ENCODE peak calls at places on chromosomes 13 and 19, in five cellular contexts. D, W, C, Y and O are unnamed samples.

GRCh38 chr19:7006305-7006704 is 14.9 kb downstream of the MBD3L2B start:
- DNase-seq in D (no peak), W (no peak), C (no peak), Y (no peak), O (no peak)

GRCh38 chr19:1410136-1410786 is 2.9 kb downstream of the DAZAP1 start:
- DNase-seq in W (peak), C (no peak), D (peak), Y (no peak), O (peak)

GRCh38 chr19:3121396-3121795 is 14.4 kb upstream of the GNA15 start:
- DNase-seq in C (no peak), W (no peak), D (no peak), Y (no peak), O (peak)

GRCh38 chr13:44575741-44576395 is at the start of gene TSC22D1:
- DNase-seq in Y (peak), W (peak), C (peak), D (peak), O (peak)

GRCh38 chr19:39481676-39482075 is 1.0 kb downstream of the TIMM50 start:
- DNase-seq in Y (no peak), W (no peak), D (no peak), C (no peak), O (no peak)

GRCh38 chr19:1855040-1855827 is 7.0 kb upstream of the REXO1 start:
- DNase-seq in C (peak), D (peak), W (peak), Y (peak), O (peak)

GRCh38 chr19:43789029-43789428 is 8.3 kb upstream of the KCNN4 start:
- DNase-seq in Y (no peak), W (peak), D (peak), C (no peak), O (no peak)

GRCh38 chr13:111396457-111396856 is 76.0 kb downstream of the TEX29 start:
- DNase-seq in Y (no peak), W (no peak), C (no peak), D (no peak), O (no peak)

GRCh38 chr13:74560325-74560724 is 426.1 kb upstream of the KLF12 start:
- DNase-seq in W (no peak), C (no peak), Y (no peak), D (no peak), O (no peak)

GRCh38 chr13:81540777-81541176 is 1199.9 kb upstream of the SPRY2 start:
- DNase-seq in W (peak), Y (no peak), C (no peak), D (peak), O (no peak)

GRCh38 chr19:41426952-41427646 is at the start of gene B3GNT8:
- DNase-seq in Y (peak), D (peak), C (peak), W (peak), O (peak)

GRCh38 chr19:8695501-8695900 is 3.1 kb downstream of the ACTL9 start:
- DNase-seq in D (no peak), C (no peak), W (no peak), Y (no peak), O (no peak)

GRCh38 chr19:34505321-34506025 is 23.9 kb downstream of the WTIP start:
- DNase-seq in D (no peak), C (no peak), W (no peak), Y (no peak), O (peak)

GRCh38 chr13:113013303-113013702 is 44.3 kb downstream of the MCF2L start:
- DNase-seq in W (no peak), C (no peak), Y (no peak), D (no peak), O (no peak)

GRCh38 chr13:58889474-58889873 is 1257.9 kb downstream of the PCDH17 start:
- DNase-seq in C (no peak), W (no peak), Y (no peak), D (no peak), O (no peak)

GRCh38 chr19:42074513-42075363 is 1.2 kb upstream of the ZNF574 start:
- DNase-seq in W (no peak), C (peak), Y (no peak), D (no peak), O (no peak)

GRCh38 chr13:111202149-111202548 is 87.0 kb downstream of the ARHGEF7 start:
- DNase-seq in C (no peak), Y (no peak), W (no peak), D (no peak), O (no peak)

GRCh38 chr13:55190996-55191395 is 1949.7 kb upstream of the PRR20A start:
- DNase-seq in Y (no peak), C (no peak), W (no peak), D (no peak), O (no peak)

GRCh38 chr19:23917856-23918255 is 3.2 kb downstream of the ZNF726 start:
- DNase-seq in C (no peak), W (no peak), D (peak), Y (no peak), O (no peak)

GRCh38 chr19:28956421-28956820 is 256.5 kb downstream of the UQCRFS1 start:
- DNase-seq in Y (no peak), D (no peak), W (no peak), C (no peak), O (no peak)

GRCh38 chr13:113813749-113814434 is 50.0 kb downstream of the GAS6 start:
- DNase-seq in D (peak), W (no peak), Y (no peak), C (no peak), O (peak)

GRCh38 chr13:19606152-19606551 is 27.3 kb upstream of the MPHOSPH8 start:
- DNase-seq in Y (peak), D (no peak), C (no peak), W (peak), O (no peak)

GRCh38 chr19:6769006-6769637 is 1.9 kb upstream of the SH2D3A start:
- DNase-seq in W (peak), C (no peak), Y (no peak), D (peak), O (no peak)

GRCh38 chr19:29098863-29099481 is 114.0 kb downstream of the UQCRFS1 start:
- DNase-seq in Y (peak), C (peak), W (peak), D (peak), O (peak)

GRCh38 chr19:12833747-12834417 is 497 bp downstream of the RTBDN start:
- DNase-seq in D (no peak), Y (no peak), C (peak), W (no peak), O (no peak)

GRCh38 chr13:111034811-111035210 is 80.3 kb upstream of the ARHGEF7 start:
- DNase-seq in Y (peak), W (peak), D (peak), C (no peak), O (no peak)

GRCh38 chr19:16067205-16067938 is 8.9 kb upstream of the TPM4 start:
- DNase-seq in Y (peak), C (peak), W (peak), D (peak), O (peak)

GRCh38 chr19:16064209-16064889 is 11.9 kb upstream of the TPM4 start:
- DNase-seq in D (peak), C (no peak), W (no peak), Y (no peak), O (no peak)

GRCh38 chr19:16069813-16070365 is 6.4 kb upstream of the TPM4 start:
- DNase-seq in C (no peak), D (no peak), Y (no peak), W (no peak), O (peak)

GRCh38 chr19:16068696-16069259 is 7.5 kb upstream of the TPM4 start:
- DNase-seq in W (no peak), D (no peak), Y (no peak), C (no peak), O (no peak)

GRCh38 chr19:16066611-16067104 is 9.6 kb upstream of the TPM4 start:
- DNase-seq in D (no peak), C (peak), W (peak), Y (peak), O (no peak)
- H3K4me3 ChIP-seq in D (no peak), C (no peak), W (no peak), Y (no peak), O (peak)

GRCh38 chr19:18660939-18661338 is 22.5 kb upstream of the CRTC1 start:
- DNase-seq in D (no peak), W (no peak), C (no peak), Y (no peak), O (no peak)

GRCh38 chr19:18663940-18664530 is 19.4 kb upstream of the CRTC1 start:
- DNase-seq in C (no peak), W (no peak), D (no peak), Y (no peak), O (no peak)

GRCh38 chr19:18661346-18661745 is 22.1 kb upstream of the CRTC1 start:
- DNase-seq in C (no peak), W (peak), D (no peak), Y (no peak), O (no peak)

GRCh38 chr19:18665771-18666202 is 17.7 kb upstream of the CRTC1 start:
- DNase-seq in D (no peak), W (no peak), C (no peak), Y (no peak), O (no peak)

GRCh38 chr19:18662972-18663732 is 20.3 kb upstream of the CRTC1 start:
- DNase-seq in W (no peak), D (no peak), C (no peak), Y (no peak), O (no peak)
- H3K4me3 ChIP-seq in W (no peak), D (no peak), C (no peak), Y (no peak), O (no peak)

DNA sequence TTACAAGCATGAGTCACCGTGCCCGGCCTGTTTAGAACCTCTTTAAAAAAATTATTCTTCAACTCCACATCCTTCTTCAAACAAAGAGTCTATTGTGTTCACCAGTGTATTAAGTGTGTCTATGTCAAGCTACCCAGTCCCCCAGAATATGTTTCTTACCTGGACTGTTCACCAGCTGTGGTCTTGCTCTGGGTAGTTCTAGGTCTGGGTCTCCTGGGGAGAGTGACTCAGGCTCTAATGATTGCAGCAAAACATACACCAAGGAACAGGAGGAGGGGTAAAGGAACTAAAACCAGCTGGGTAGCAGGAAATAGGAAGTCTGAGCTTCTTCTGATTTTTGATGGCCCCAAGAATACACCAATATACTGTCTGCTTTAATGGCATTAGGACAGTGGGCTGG is at the start of gene FPR1:
- DNase-seq in C (no peak), D (peak), Y (no peak), W (peak), O (no peak)
- H3K4me3 ChIP-seq in C (no peak), D (no peak), Y (no peak), W (no peak), O (no peak)

GRCh38 chr19:49155830-49156346 is 692 bp upstream of the HRC start:
- DNase-seq in W (no peak), Y (no peak), D (no peak), C (no peak), O (peak)
- H3K4me3 ChIP-seq in W (no peak), Y (no peak), D (no peak), C (no peak), O (no peak)

DNA sequence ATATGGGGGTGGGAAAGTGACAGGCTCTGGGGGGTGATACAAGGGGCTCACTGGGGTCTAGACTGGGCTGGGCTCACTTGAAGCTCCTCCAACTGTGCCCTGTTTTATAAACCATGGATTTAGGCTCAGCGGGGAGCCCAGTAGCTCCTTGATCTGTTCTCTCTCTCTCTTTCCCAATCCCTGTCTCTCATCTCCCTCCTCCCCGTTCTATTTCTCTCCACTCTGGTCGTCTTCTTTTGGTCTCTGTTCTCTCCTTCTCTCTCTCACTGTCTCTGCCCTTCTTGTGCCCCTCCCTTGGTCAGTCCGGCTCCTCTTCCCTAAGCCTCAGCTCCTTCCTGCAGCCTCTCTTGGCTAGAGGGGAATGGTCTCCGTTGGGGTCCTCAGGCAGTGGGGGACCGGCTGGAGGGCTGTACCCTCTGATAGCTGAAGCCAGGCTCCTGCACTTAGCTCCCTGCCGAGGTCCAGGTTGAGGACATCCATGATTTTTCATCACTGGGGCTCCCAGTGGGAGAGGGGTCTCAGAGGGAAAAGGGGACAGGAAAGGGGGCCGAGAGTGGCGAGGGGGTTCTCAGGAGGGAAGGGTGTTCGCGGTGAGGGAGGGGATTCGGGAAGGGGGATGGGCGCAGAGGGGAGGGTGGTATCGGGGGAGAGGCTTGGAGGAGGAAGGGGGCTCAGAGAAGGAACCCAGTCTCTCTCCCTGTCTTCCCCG is 8.5 kb downstream of the UNC13A start:
- DNase-seq in W (no peak), Y (no peak), C (no peak), D (no peak), O (no peak)
- H3K4me3 ChIP-seq in W (no peak), Y (peak), C (no peak), D (no peak), O (no peak)